ENCODE peak calls at places on chromosome 5, in five cellular contexts. M is RWPE2, U is right atrium auricular region, A is thyroid gland, W is tibial artery. D is an unnamed sample. For H3K4me1, the result is how much of the 10 kb centered on the place peaks cover.

GRCh38 chr5:36570268-36570667 is 36.1 kb upstream of the SLC1A3 start:
- DNase-seq in M (no peak), U (no peak), A (peak), W (no peak), D (no peak)

GRCh38 chr5:158174918-158175663 is 316.1 kb upstream of the CLINT1 start:
- DNase-seq in M (no peak), U (peak), A (peak), W (peak), D (peak)

GRCh38 chr5:109865636-109866035 is 175.9 kb downstream of the MAN2A1 start:
- DNase-seq in M (no peak), U (no peak), A (no peak), W (no peak), D (no peak)

GRCh38 chr5:95842955-95843544 is 20.5 kb upstream of the GLRX start:
- DNase-seq in M (peak), U (peak), A (peak), W (peak), D (peak)

GRCh38 chr5:16565118-16565517 is 51.7 kb downstream of the RETREG1 start:
- DNase-seq in M (no peak), U (no peak), A (no peak), W (no peak), D (no peak)

GRCh38 chr5:115414406-115415142 is 118.1 kb upstream of the CCDC112 start:
- DNase-seq in M (no peak), U (no peak), A (no peak), W (no peak), D (no peak)

GRCh38 chr5:67272453-67273130 is 76.0 kb upstream of the CD180 start:
- DNase-seq in M (no peak), U (no peak), A (no peak), W (peak), D (no peak)

GRCh38 chr5:32353420-32353819 is 40.7 kb upstream of the MTMR12 start:
- DNase-seq in M (no peak), U (no peak), A (no peak), W (no peak), D (no peak)

GRCh38 chr5:37490411-37490810 is 111.3 kb downstream of the WDR70 start:
- DNase-seq in M (no peak), U (no peak), A (no peak), W (no peak), D (no peak)

GRCh38 chr5:80707645-80708044 is 52.9 kb upstream of the DHFR start:
- DNase-seq in M (no peak), U (no peak), A (no peak), W (no peak), D (no peak)

GRCh38 chr5:122774519-122774860 is 390 bp upstream of the SNX2 start:
- DNase-seq in M (no peak), U (no peak), A (no peak), W (no peak), D (no peak)

GRCh38 chr5:126778675-126779403 is 1.9 kb downstream of the LMNB1 start:
- DNase-seq in M (no peak), U (no peak), A (no peak), W (no peak), D (no peak)

GRCh38 chr5:99000878-99001277 is 72.1 kb upstream of the CHD1 start:
- DNase-seq in M (no peak), U (no peak), A (no peak), W (no peak), D (no peak)

GRCh38 chr5:50401337-50401736 is 39.8 kb downstream of the EMB start:
- DNase-seq in M (no peak), U (no peak), A (no peak), W (no peak), D (no peak)

GRCh38 chr5:103428411-103428871 is 134.1 kb downstream of the NUDT12 start:
- DNase-seq in M (no peak), U (no peak), A (peak), W (no peak), D (no peak)

GRCh38 chr5:175593794-175594193 is 64.1 kb upstream of the HRH2 start:
- DNase-seq in M (no peak), U (no peak), A (no peak), W (no peak), D (no peak)

GRCh38 chr5:20974423-20974822 is 986.4 kb upstream of the CDH18 start:
- DNase-seq in M (no peak), U (no peak), A (no peak), W (no peak), D (no peak)

GRCh38 chr5:171858303-171858702 is 72.7 kb downstream of the SMIM23 start:
- DNase-seq in M (no peak), U (no peak), A (no peak), W (no peak), D (no peak)

GRCh38 chr5:135339623-135340022 is 59.4 kb downstream of the MACROH2A1 start:
- DNase-seq in M (peak), U (no peak), A (no peak), W (no peak), D (no peak)

GRCh38 chr5:35884125-35884788 is 27.6 kb downstream of the IL7R start:
- DNase-seq in M (peak), U (no peak), A (peak), W (no peak), D (no peak)

DNA sequence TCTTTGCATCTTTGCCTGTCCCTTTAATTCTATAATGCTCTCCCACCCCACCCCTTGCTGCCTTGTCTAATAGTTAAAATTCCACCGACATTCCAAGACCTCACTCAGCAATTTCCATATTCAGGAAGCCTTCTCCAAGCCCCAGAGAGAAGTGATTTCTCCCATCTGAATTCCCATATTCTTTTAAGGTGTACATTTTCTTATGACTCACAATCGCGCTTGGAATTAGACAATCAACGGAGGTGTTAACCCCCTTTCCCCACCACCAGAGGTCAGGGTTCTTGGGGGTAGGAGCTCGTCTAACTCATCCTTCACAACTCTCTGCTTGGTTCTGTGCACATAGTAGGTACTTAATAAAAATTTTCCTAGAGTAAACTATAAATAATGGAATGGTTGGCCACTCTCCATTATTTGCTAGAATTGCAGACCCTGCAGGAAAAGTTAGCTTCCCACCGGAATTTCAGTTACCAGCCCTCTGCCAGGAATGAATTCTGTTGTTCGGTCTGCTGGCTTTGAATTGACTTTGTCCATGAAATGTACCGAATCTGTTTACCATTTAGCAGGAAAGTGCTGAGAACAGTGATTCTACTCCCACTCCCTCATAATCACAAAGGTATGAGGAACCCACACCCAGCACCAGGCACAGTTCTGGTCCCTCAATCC is 5.0 kb downstream of the KCNIP1 start:
- DNase-seq in M (no peak), U (no peak), A (no peak), W (no peak), D (no peak)
- H3K4me1 ChIP-seq in M (under half), U (under half), A (under half), W (under half), D (under half)

GRCh38 chr5:34494111-34494755 is 161.9 kb upstream of the RAI14 start:
- DNase-seq in M (no peak), U (no peak), A (no peak), W (no peak), D (no peak)
- H3K27ac ChIP-seq in M (no peak), U (no peak), A (no peak), W (no peak), D (no peak)

DNA sequence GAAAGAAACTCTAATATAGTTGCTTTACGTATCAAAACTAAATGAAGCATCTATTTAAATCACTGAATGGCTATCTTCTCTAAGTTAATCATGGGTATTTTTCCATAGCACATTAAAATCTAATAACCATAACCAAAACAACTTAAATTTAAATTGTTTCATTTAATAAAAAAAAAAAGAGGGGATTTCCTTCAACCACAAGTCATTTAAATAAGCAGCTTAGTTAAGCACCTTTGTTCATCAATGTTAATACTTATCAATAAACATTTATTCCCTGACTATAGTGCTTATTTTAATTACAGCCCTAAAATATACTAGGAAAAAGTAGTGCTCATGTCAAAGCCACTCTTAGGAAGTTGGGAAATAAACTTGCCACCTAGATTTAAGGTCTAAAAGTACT is 30.3 kb downstream of the ZNF608 start:
- DNase-seq in M (no peak), U (no peak), A (no peak), W (no peak), D (no peak)
- H3K4me1 ChIP-seq in M (under half), U (under half), A (under half), W (under half), D (under half)

DNA sequence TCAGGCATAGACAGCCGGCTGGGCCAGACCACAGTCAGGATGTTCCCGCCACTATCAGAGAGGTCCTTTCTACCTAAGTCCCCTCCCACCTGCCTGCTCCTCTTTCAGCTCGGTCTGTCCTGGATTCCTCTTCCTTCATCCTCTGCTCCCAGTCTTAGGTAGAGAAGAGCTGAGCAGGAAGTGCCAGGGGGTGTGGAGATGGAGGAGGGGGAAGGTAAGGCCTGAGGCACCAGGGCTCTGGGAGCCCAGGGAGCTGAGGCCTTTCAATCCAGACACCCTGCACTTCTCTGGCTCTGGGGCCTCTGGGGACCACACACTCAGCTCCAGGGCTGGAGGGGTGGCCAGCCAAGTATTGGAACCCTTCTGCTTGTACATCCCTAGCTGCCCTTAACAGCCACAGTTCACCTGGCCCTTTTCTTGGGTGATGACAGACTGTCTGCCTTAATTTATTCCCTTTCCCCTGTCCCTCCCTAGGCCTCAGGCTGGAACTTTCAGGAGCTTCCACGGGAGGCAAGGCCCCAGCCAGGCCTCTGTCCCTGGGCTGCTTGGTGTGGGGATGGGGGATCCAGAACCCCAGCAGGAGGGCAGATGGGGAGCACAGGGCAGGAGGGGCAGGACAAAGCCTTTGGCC is 15.6 kb downstream of the IRF1 start:
- DNase-seq in M (peak), U (no peak), A (no peak), W (peak), D (peak)
- H3K27ac ChIP-seq in M (no peak), U (peak), A (no peak), W (peak), D (peak)

GRCh38 chr5:142748132-142748531 is 22.0 kb upstream of the ARHGAP26 start:
- DNase-seq in M (no peak), U (no peak), A (no peak), W (no peak), D (no peak)

GRCh38 chr5:142746532-142746931 is 23.6 kb upstream of the ARHGAP26 start:
- DNase-seq in M (no peak), U (no peak), A (no peak), W (no peak), D (no peak)

GRCh38 chr5:142747034-142747433 is 23.1 kb upstream of the ARHGAP26 start:
- DNase-seq in M (no peak), U (no peak), A (no peak), W (no peak), D (no peak)

GRCh38 chr5:142748568-142749249 is 21.5 kb upstream of the ARHGAP26 start:
- DNase-seq in M (no peak), U (no peak), A (peak), W (no peak), D (peak)

GRCh38 chr5:142749321-142749720 is 20.9 kb upstream of the ARHGAP26 start:
- DNase-seq in M (no peak), U (no peak), A (no peak), W (no peak), D (peak)
- H3K4me1 ChIP-seq in M (under half), U (under half), A (half or more), W (half or more), D (under half)

GRCh38 chr5:370959-371810 is 49.7 kb downstream of the AHRR start:
- DNase-seq in M (peak), U (peak), A (no peak), W (no peak), D (no peak)
- H3K27ac ChIP-seq in M (no peak), U (no peak), A (no peak), W (no peak), D (no peak)

GRCh38 chr5:139657363-139658321 is 9.5 kb downstream of the CXXC5 start:
- DNase-seq in M (no peak), U (no peak), A (no peak), W (no peak), D (no peak)

GRCh38 chr5:139659673-139660072 is 11.5 kb downstream of the CXXC5 start:
- DNase-seq in M (no peak), U (no peak), A (no peak), W (no peak), D (no peak)

GRCh38 chr5:139660105-139660915 is 12.2 kb downstream of the CXXC5 start:
- DNase-seq in M (no peak), U (peak), A (peak), W (peak), D (no peak)

GRCh38 chr5:139658501-139658927 is 10.4 kb downstream of the CXXC5 start:
- DNase-seq in M (no peak), U (no peak), A (no peak), W (no peak), D (no peak)

GRCh38 chr5:139658928-139659667 is 10.9 kb downstream of the CXXC5 start:
- DNase-seq in M (no peak), U (peak), A (peak), W (peak), D (no peak)
- H3K4me1 ChIP-seq in M (under half), U (under half), A (half or more), W (half or more), D (under half)

DNA sequence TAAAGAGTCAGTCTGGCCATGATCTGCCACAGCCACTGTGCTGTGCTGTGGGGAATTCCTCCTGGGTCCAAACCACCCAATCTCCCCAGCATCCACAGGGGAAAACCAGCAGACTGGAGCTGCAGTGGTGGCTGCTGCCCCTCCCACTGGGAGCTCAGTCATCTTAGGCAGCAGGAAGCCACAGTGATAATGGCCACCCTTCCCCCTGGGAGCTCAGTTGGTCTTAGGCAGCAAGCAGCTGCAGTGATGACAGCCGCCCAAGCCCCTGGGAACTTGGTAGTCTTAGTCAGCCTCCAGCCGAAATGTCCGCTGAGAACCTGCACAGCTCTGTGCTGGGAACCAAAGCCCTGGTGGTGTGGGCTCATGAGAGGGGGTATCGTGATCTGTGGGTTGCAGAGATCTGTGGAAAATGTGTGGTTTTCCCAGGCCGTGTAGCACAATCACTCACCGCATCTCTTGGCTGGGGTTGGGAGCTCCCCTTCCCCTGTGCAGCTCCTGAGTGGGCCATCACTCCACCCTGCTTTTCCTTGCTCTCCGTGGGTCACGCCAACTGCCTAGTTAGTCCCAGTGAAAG is 38.4 kb upstream of the SMIM15 start:
- DNase-seq in M (no peak), U (no peak), A (no peak), W (no peak), D (no peak)
- H3K27ac ChIP-seq in M (no peak), U (no peak), A (no peak), W (no peak), D (no peak)

DNA sequence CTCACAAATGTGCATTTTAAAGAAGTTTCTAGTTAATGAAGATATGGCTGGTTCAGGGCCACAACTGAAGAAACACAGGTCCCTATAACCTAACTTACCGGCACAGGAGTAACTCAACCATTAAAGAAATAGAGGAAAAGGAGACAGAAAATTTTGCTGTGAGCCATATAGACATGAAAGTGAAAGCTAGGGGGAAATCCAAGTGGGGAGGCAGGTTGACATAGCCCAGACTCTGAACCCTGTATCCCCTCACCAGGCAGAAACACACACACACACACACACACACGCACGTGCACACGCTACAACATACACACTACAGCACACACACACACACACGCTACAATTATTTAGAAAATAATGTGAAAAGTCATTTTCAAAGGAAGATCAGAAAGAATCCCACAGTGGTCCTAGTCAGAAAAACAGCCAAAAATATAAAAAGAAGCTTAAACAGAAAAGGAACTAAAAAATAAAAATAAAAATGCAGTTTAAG is 856.4 kb upstream of the CDH6 start:
- DNase-seq in M (no peak), U (no peak), A (no peak), W (no peak), D (no peak)
- H3K4me1 ChIP-seq in M (under half), U (under half), A (under half), W (under half), D (under half)

DNA sequence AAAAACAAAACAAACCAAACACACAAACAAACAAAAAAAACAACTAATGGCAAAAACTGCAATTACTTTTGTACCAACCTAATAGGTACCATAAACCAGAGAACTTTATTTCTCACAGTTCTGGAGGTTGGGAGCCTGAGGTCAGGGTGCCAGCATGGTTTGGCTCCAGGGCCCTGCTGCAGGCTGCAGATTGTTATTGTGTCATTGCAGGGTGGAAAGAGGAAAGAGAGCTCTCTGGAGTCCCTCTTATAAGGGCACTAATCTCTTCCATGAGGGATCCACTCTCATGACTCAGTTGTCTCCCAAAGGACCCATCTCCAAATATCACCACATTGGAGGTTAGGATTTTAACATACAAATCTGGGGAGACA is 64.9 kb upstream of the CPEB4 start:
- DNase-seq in M (no peak), U (no peak), A (no peak), W (no peak), D (no peak)
- H3K27ac ChIP-seq in M (no peak), U (no peak), A (peak), W (no peak), D (no peak)